ENCODE peak calls at places on chromosomes 16 and 17, in seven cellular contexts. F is cardiac fibroblast, M is mucosa of gallbladder, A is iPS-NIHi11, D is NCI-H1105 treated with DMSO at 0.1 percent for 48 hours, P is endothelial cell, E is iPS DF 6.9. K is an unnamed sample.

GRCh38 chr17:19646788-19647696 is 1.5 kb upstream of the ALDH3A2 start:
- DNase-seq in F (peak), A (no peak), M (peak), P (no peak), E (no peak), D (peak), K (peak)

GRCh38 chr16:66167564-66168291 is 198.8 kb upstream of the CDH5 start:
- DNase-seq in M (no peak), F (peak), P (no peak), A (peak), D (no peak), E (peak), K (peak)

GRCh38 chr16:627458-628239 is 3.1 kb upstream of the WFIKKN1 start:
- DNase-seq in A (no peak), F (peak), D (no peak), P (no peak), E (no peak), M (peak), K (no peak)

GRCh38 chr17:29789186-29790170 is 140.6 kb downstream of the SSH2 start:
- DNase-seq in M (no peak), F (peak), E (no peak), P (no peak), A (no peak), D (no peak), K (peak)

GRCh38 chr16:24088011-24088410 is 168.1 kb upstream of the CACNG3 start:
- DNase-seq in F (no peak), M (no peak), A (no peak), D (no peak), P (no peak), E (no peak), K (no peak)

GRCh38 chr16:64172191-64172590 is 949.7 kb downstream of the CDH11 start:
- DNase-seq in E (no peak), D (no peak), M (no peak), F (no peak), P (no peak), A (no peak), K (no peak)

GRCh38 chr17:66920965-66921364 is 43.5 kb upstream of the CACNG4 start:
- DNase-seq in F (peak), A (no peak), E (no peak), P (no peak), M (no peak), D (no peak), K (no peak)

GRCh38 chr17:66355510-66355909 is 53.1 kb downstream of the PRKCA start:
- DNase-seq in M (no peak), D (no peak), P (no peak), A (no peak), F (no peak), E (no peak), K (no peak)

GRCh38 chr17:31857920-31858646 is 961 bp downstream of the COPRS start:
- DNase-seq in M (no peak), F (no peak), A (no peak), D (peak), P (no peak), E (no peak), K (no peak)

GRCh38 chr16:85211247-85211910 is 99.1 kb upstream of the CIBAR2 start:
- DNase-seq in E (no peak), P (no peak), A (no peak), D (no peak), F (peak), M (no peak), K (no peak)

GRCh38 chr17:41792835-41793748 is 6.6 kb upstream of the JUP start:
- DNase-seq in E (no peak), A (no peak), F (peak), M (peak), P (no peak), D (no peak), K (peak)

GRCh38 chr17:73122953-73123605 is 30.6 kb upstream of the SLC39A11 start:
- DNase-seq in A (no peak), F (no peak), M (no peak), E (no peak), P (no peak), D (no peak), K (no peak)

GRCh38 chr17:6591599-6592158 is 35.3 kb upstream of the PITPNM3 start:
- DNase-seq in A (no peak), P (no peak), M (no peak), D (no peak), E (no peak), F (peak), K (no peak)

GRCh38 chr17:40705567-40705966 is 2.0 kb upstream of the KRT24 start:
- DNase-seq in A (no peak), P (no peak), D (no peak), F (no peak), E (no peak), M (no peak), K (no peak)

GRCh38 chr17:48241131-48241591 is 133.6 kb downstream of the SNX11 start:
- DNase-seq in F (peak), M (peak), D (no peak), P (no peak), E (no peak), A (peak), K (no peak)

GRCh38 chr17:35900693-35901487 is 20.7 kb upstream of the CCL5 start:
- DNase-seq in D (no peak), M (no peak), A (no peak), P (no peak), F (peak), E (no peak), K (no peak)

GRCh38 chr16:20300312-20301097 is 26.8 kb downstream of the GP2 start:
- DNase-seq in A (peak), P (peak), E (peak), D (peak), F (peak), M (peak), K (peak)

GRCh38 chr16:4944333-4945281 is 7.7 kb upstream of the PPL start:
- DNase-seq in M (peak), P (no peak), D (peak), A (peak), F (peak), E (no peak), K (no peak)

GRCh38 chr17:63834431-63835166 is 7.1 kb upstream of the FTSJ3 start:
- DNase-seq in E (peak), D (peak), A (peak), M (peak), P (peak), F (peak), K (peak)

GRCh38 chr17:50845260-50846147 is 10.1 kb downstream of the WFIKKN2 start:
- DNase-seq in A (no peak), P (no peak), E (no peak), D (no peak), F (no peak), M (no peak), K (no peak)

GRCh38 chr16:10517868-10518267 is 62.5 kb downstream of the EMP2 start:
- DNase-seq in M (no peak), F (no peak), E (no peak), A (no peak), D (no peak), P (no peak), K (no peak)

GRCh38 chr17:80920406-80920805 is 71.2 kb upstream of the CHMP6 start:
- DNase-seq in P (no peak), E (no peak), M (no peak), A (no peak), F (peak), D (no peak), K (no peak)

GRCh38 chr17:77092025-77092424 is 48.7 kb upstream of the SEC14L1 start:
- DNase-seq in M (no peak), P (no peak), D (no peak), F (no peak), E (no peak), A (no peak), K (no peak)

GRCh38 chr16:11161974-11162373 is 94.0 kb downstream of the SOCS1 start:
- DNase-seq in M (no peak), A (no peak), D (no peak), P (no peak), E (no peak), F (no peak), K (no peak)

GRCh38 chr17:68228817-68229570 is 18.8 kb upstream of the AMZ2 start:
- DNase-seq in F (no peak), A (no peak), M (no peak), E (no peak), P (no peak), D (no peak), K (no peak)

GRCh38 chr16:1825864-1826690 is 548 bp downstream of the HAGH start:
- DNase-seq in A (peak), F (peak), M (peak), D (no peak), E (no peak), P (peak), K (peak)

GRCh38 chr16:31323959-31324629 is 30.9 kb upstream of the ITGAX start:
- DNase-seq in E (no peak), M (no peak), P (no peak), F (no peak), A (no peak), D (no peak), K (no peak)

GRCh38 chr16:88611220-88611821 is 27.1 kb upstream of the IL17C start:
- DNase-seq in P (peak), A (peak), D (no peak), F (no peak), M (no peak), E (no peak), K (peak)

GRCh38 chr17:76539631-76540271 is at the start of gene PRCD:
- DNase-seq in D (no peak), F (no peak), A (no peak), M (no peak), P (no peak), E (no peak), K (peak)

GRCh38 chr17:15291674-15292361 is 26.7 kb upstream of the PMP22 start:
- DNase-seq in F (peak), E (no peak), P (no peak), A (peak), D (no peak), M (no peak), K (no peak)

GRCh38 chr17:82740906-82741759 is 5.7 kb downstream of the FN3K start:
- DNase-seq in A (no peak), F (no peak), M (no peak), D (no peak), E (no peak), P (no peak), K (no peak)

GRCh38 chr16:28090646-28091377 is 27.3 kb upstream of the GSG1L start:
- DNase-seq in P (peak), F (no peak), A (peak), E (peak), M (no peak), D (no peak), K (peak)